ENCODE peak calls at places on chromosomes 4 and X, in four cellular contexts. One of them, this sample, is unnamed.

GRCh38 chrX:9072281-9072680 is 38.4 kb upstream of the FAM9B start:
- DNase-seq in fibroblast of the aortic adventitia: peak
- DNase-seq in fibroblast of pulmonary artery: peak
- DNase-seq in ovary: no peak
- DNase-seq in this sample: no peak

GRCh38 chr4:186942745-186943606 is 219.3 kb upstream of the FAT1 start:
- DNase-seq in fibroblast of the aortic adventitia: no peak
- DNase-seq in fibroblast of pulmonary artery: peak
- DNase-seq in ovary: peak
- DNase-seq in this sample: no peak

GRCh38 chrX:81301877-81302276 is 100.0 kb downstream of the SH3BGRL start:
- DNase-seq in fibroblast of the aortic adventitia: peak
- DNase-seq in fibroblast of pulmonary artery: peak
- DNase-seq in ovary: no peak
- DNase-seq in this sample: no peak

GRCh38 chr4:162891788-162892707 is 274.6 kb downstream of the NAF1 start:
- DNase-seq in fibroblast of the aortic adventitia: no peak
- DNase-seq in fibroblast of pulmonary artery: no peak
- DNase-seq in ovary: no peak
- DNase-seq in this sample: peak

GRCh38 chr4:181757921-181758320 is 485.3 kb upstream of the TENM3 start:
- DNase-seq in fibroblast of the aortic adventitia: no peak
- DNase-seq in fibroblast of pulmonary artery: no peak
- DNase-seq in ovary: no peak
- DNase-seq in this sample: no peak

GRCh38 chrX:67563469-67564448 is 19.9 kb downstream of the AR start:
- DNase-seq in fibroblast of the aortic adventitia: peak
- DNase-seq in fibroblast of pulmonary artery: peak
- DNase-seq in ovary: peak
- DNase-seq in this sample: no peak

GRCh38 chr4:135735543-135735942 is 1534.0 kb upstream of the PABPC4L start:
- DNase-seq in fibroblast of the aortic adventitia: no peak
- DNase-seq in fibroblast of pulmonary artery: no peak
- DNase-seq in ovary: no peak
- DNase-seq in this sample: no peak

GRCh38 chr4:155854597-155855226 is 11.4 kb downstream of the ASIC5 start:
- DNase-seq in fibroblast of the aortic adventitia: peak
- DNase-seq in fibroblast of pulmonary artery: peak
- DNase-seq in ovary: no peak
- DNase-seq in this sample: peak

GRCh38 chr4:4269326-4269725 is 20.6 kb downstream of the LYAR start:
- DNase-seq in fibroblast of the aortic adventitia: no peak
- DNase-seq in fibroblast of pulmonary artery: no peak
- DNase-seq in ovary: no peak
- DNase-seq in this sample: no peak

GRCh38 chrX:115413246-115413878 is 123.8 kb downstream of the LUZP4 start:
- DNase-seq in fibroblast of the aortic adventitia: no peak
- DNase-seq in fibroblast of pulmonary artery: peak
- DNase-seq in ovary: no peak
- DNase-seq in this sample: no peak

GRCh38 chr4:106522839-106523238 is 154.3 kb upstream of the GIMD1 start:
- DNase-seq in fibroblast of the aortic adventitia: no peak
- DNase-seq in fibroblast of pulmonary artery: no peak
- DNase-seq in ovary: no peak
- DNase-seq in this sample: no peak

GRCh38 chrX:53715336-53715924 is 28.9 kb upstream of the HUWE1 start:
- DNase-seq in fibroblast of the aortic adventitia: no peak
- DNase-seq in fibroblast of pulmonary artery: no peak
- DNase-seq in ovary: no peak
- DNase-seq in this sample: peak

GRCh38 chrX:12011075-12011474 is 127.2 kb upstream of the FRMPD4 start:
- DNase-seq in fibroblast of the aortic adventitia: peak
- DNase-seq in fibroblast of pulmonary artery: no peak
- DNase-seq in ovary: no peak
- DNase-seq in this sample: no peak

GRCh38 chr4:86940176-86940575 is 5.4 kb downstream of the AFF1 start:
- DNase-seq in fibroblast of the aortic adventitia: peak
- DNase-seq in fibroblast of pulmonary artery: no peak
- DNase-seq in ovary: no peak
- DNase-seq in this sample: no peak

GRCh38 chr4:15636818-15637217 is 18.3 kb downstream of the FBXL5 start:
- DNase-seq in fibroblast of the aortic adventitia: no peak
- DNase-seq in fibroblast of pulmonary artery: no peak
- DNase-seq in ovary: no peak
- DNase-seq in this sample: no peak

GRCh38 chrX:63754141-63754859 is 30.7 kb downstream of the ARHGEF9 start:
- DNase-seq in fibroblast of the aortic adventitia: peak
- DNase-seq in fibroblast of pulmonary artery: peak
- DNase-seq in ovary: no peak
- DNase-seq in this sample: peak

GRCh38 chrX:71195959-71196727 is 26.9 kb upstream of the GJB1 start:
- DNase-seq in fibroblast of the aortic adventitia: no peak
- DNase-seq in fibroblast of pulmonary artery: no peak
- DNase-seq in ovary: no peak
- DNase-seq in this sample: peak

GRCh38 chr4:102696763-102697162 is 64.0 kb downstream of the MANBA start:
- DNase-seq in fibroblast of the aortic adventitia: peak
- DNase-seq in fibroblast of pulmonary artery: peak
- DNase-seq in ovary: no peak
- DNase-seq in this sample: no peak

GRCh38 chr4:102620697-102621497 is 119.7 kb downstream of the NFKB1 start:
- DNase-seq in fibroblast of the aortic adventitia: peak
- DNase-seq in fibroblast of pulmonary artery: peak
- DNase-seq in ovary: no peak
- DNase-seq in this sample: peak

GRCh38 chr4:23171971-23172370 is 479.2 kb downstream of the GBA3 start:
- DNase-seq in fibroblast of the aortic adventitia: no peak
- DNase-seq in fibroblast of pulmonary artery: peak
- DNase-seq in ovary: no peak
- DNase-seq in this sample: no peak

GRCh38 chr4:149145803-149146202 is 669.8 kb downstream of the IQCM start:
- DNase-seq in fibroblast of the aortic adventitia: no peak
- DNase-seq in fibroblast of pulmonary artery: no peak
- DNase-seq in ovary: no peak
- DNase-seq in this sample: no peak

GRCh38 chr4:52657630-52658501 is 1.2 kb downstream of the USP46 start:
- DNase-seq in fibroblast of the aortic adventitia: peak
- DNase-seq in fibroblast of pulmonary artery: peak
- DNase-seq in ovary: peak
- DNase-seq in this sample: no peak

GRCh38 chr4:60223098-60223497 is 977.0 kb upstream of the ADGRL3 start:
- DNase-seq in fibroblast of the aortic adventitia: no peak
- DNase-seq in fibroblast of pulmonary artery: peak
- DNase-seq in ovary: no peak
- DNase-seq in this sample: no peak

GRCh38 chr4:177006331-177006730 is 213.6 kb upstream of the VEGFC start:
- DNase-seq in fibroblast of the aortic adventitia: no peak
- DNase-seq in fibroblast of pulmonary artery: no peak
- DNase-seq in ovary: no peak
- DNase-seq in this sample: no peak

GRCh38 chr4:112296949-112297483 is at the start of gene ALPK1:
- DNase-seq in fibroblast of the aortic adventitia: peak
- DNase-seq in fibroblast of pulmonary artery: peak
- DNase-seq in ovary: no peak
- DNase-seq in this sample: peak

GRCh38 chrX:53859890-53860289 is 173.4 kb upstream of the HUWE1 start:
- DNase-seq in fibroblast of the aortic adventitia: no peak
- DNase-seq in fibroblast of pulmonary artery: no peak
- DNase-seq in ovary: no peak
- DNase-seq in this sample: no peak

GRCh38 chrX:74422576-74423288 is 1.4 kb downstream of the SLC16A2 start:
- DNase-seq in fibroblast of the aortic adventitia: peak
- DNase-seq in fibroblast of pulmonary artery: peak
- DNase-seq in ovary: peak
- DNase-seq in this sample: peak

GRCh38 chr4:55447826-55448225 is 52.1 kb downstream of the TMEM165 start:
- DNase-seq in fibroblast of the aortic adventitia: peak
- DNase-seq in fibroblast of pulmonary artery: peak
- DNase-seq in ovary: no peak
- DNase-seq in this sample: no peak

GRCh38 chr4:14111730-14112171 is 484.2 kb upstream of the BOD1L1 start:
- DNase-seq in fibroblast of the aortic adventitia: peak
- DNase-seq in fibroblast of pulmonary artery: peak
- DNase-seq in ovary: no peak
- DNase-seq in this sample: no peak

GRCh38 chr4:17623451-17624001 is 9.1 kb downstream of the MED28 start:
- DNase-seq in fibroblast of the aortic adventitia: no peak
- DNase-seq in fibroblast of pulmonary artery: no peak
- DNase-seq in ovary: no peak
- DNase-seq in this sample: no peak

GRCh38 chr4:17614416-17615299 is at the start of gene MED28:
- DNase-seq in fibroblast of the aortic adventitia: peak
- DNase-seq in fibroblast of pulmonary artery: peak
- DNase-seq in ovary: peak
- DNase-seq in this sample: peak

GRCh38 chr4:17616283-17616682 is 1.8 kb downstream of the MED28 start:
- DNase-seq in fibroblast of the aortic adventitia: no peak
- DNase-seq in fibroblast of pulmonary artery: no peak
- DNase-seq in ovary: no peak
- DNase-seq in this sample: no peak

GRCh38 chr4:17618926-17619325 is 4.5 kb downstream of the MED28 start:
- DNase-seq in fibroblast of the aortic adventitia: no peak
- DNase-seq in fibroblast of pulmonary artery: no peak
- DNase-seq in ovary: no peak
- DNase-seq in this sample: no peak

GRCh38 chr4:17619416-17620105 is 5.1 kb downstream of the MED28 start:
- DNase-seq in fibroblast of the aortic adventitia: no peak
- DNase-seq in fibroblast of pulmonary artery: peak
- DNase-seq in ovary: no peak
- DNase-seq in this sample: no peak
- H3K4me3 ChIP-seq in fibroblast of the aortic adventitia: no peak
- H3K4me3 ChIP-seq in fibroblast of pulmonary artery: no peak
- H3K4me3 ChIP-seq in ovary: no peak
- H3K4me3 ChIP-seq in this sample: no peak

DNA sequence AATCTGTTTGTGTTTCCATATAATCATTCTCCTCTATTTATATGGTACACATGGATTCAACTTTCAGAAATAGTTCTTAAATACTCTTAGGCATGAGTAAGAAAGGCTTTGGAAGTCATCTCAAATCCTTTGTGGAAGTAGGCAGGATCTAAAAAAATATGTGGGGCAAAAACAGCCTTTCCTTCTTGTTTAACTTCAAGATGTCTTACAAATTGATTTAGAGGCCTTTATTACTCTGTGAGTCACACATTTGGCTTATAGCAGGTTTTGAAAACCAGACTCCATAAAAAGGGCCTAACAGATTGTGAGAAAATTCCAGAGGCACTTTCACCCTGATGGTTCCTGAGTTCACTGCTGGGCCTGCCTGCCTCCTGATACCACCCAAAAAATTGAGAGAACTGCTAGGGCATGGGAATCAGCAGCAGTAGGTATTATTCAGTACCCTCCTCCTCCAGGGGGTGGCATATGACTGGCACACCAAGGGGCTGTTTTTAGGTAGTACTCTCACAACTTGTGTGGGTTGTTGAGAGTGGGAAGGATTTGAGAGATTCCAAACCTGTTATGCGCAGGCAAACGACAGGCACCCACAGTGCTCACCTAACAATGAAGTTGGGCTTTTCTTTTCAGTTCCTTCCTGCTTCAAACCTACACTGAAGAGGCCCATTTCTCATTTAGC is 162.7 kb upstream of the MBNL3 start:
- DNase-seq in fibroblast of the aortic adventitia: peak
- DNase-seq in fibroblast of pulmonary artery: no peak
- DNase-seq in ovary: no peak
- DNase-seq in this sample: no peak
- TF ChIP-seq CTCF in fibroblast of the aortic adventitia: no peak
- TF ChIP-seq CTCF in fibroblast of pulmonary artery: no peak
- TF ChIP-seq CTCF in ovary: no peak
- TF ChIP-seq CTCF in this sample: no peak

DNA sequence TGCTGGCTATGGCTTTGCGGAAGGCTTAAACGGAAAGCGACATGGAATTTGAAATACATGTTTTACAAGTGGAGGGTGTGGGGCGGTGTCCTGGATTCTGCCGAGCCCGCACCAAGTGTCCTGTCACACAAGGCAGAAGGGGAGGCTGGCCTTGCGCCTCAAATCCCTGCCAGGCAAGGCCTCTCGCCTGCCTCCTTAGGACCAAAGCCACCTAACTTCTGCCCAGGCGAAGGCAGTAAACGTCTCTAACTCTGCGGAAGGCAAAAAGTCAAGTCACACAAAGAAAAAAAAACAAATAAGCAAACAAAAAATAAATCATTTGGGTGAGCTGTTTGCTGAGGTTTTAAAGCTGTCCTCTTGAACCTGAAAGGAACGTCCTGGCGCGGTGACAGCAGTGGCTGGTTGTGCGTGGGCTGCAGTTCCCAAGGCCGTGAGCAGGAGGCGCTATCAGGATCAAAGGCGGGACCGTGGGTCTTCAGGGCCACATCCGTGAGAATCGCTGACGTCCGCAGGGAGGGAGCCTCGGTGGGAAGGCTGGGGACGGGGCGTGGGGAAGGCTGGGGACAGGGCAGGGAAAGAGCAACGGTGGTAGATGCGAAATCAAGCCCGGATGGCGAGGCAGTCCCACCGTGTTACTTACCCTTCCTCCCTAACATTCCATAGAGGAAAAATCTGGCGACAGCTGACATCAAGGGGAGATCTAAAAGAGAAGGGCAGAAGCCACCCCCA is 99.1 kb downstream of the TRAPPC11 start:
- DNase-seq in fibroblast of the aortic adventitia: peak
- DNase-seq in fibroblast of pulmonary artery: peak
- DNase-seq in ovary: no peak
- DNase-seq in this sample: no peak
- H3K4me3 ChIP-seq in fibroblast of the aortic adventitia: no peak
- H3K4me3 ChIP-seq in fibroblast of pulmonary artery: peak
- H3K4me3 ChIP-seq in ovary: no peak
- H3K4me3 ChIP-seq in this sample: no peak

DNA sequence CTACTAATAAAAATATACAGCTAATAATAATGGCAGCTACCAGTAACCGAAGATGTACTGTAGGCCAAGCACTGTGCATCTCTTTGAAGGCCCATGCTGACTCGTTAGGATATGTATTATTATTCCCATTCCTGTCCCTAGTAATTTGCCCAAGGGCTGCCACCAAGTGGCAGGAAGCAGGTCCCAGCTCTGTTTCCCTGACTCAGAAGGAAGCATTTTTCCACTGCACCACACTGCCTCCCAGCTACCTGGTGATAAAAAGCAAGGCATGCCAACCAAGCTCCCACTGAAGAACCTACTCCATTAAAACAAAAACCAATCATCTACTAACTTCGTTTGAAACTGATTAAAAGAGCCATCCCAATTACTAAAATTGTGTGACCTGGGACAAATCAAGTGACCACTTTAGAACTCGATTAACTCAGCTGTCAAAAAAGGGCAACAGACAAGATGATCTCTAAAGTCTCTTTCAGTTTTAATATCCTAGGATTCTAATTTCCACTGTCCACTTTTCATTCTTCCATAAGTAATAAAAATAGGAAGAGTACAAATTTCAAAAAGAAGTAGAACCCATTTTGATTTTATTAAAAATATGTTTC is 24.3 kb upstream of the PGM2 start:
- DNase-seq in fibroblast of the aortic adventitia: peak
- DNase-seq in fibroblast of pulmonary artery: peak
- DNase-seq in ovary: peak
- DNase-seq in this sample: no peak
- TF ChIP-seq CTCF in fibroblast of the aortic adventitia: peak
- TF ChIP-seq CTCF in fibroblast of pulmonary artery: peak
- TF ChIP-seq CTCF in ovary: no peak
- TF ChIP-seq CTCF in this sample: no peak

GRCh38 chr4:2850966-2851782 is 7.5 kb downstream of the ADD1 start:
- DNase-seq in fibroblast of the aortic adventitia: peak
- DNase-seq in fibroblast of pulmonary artery: peak
- DNase-seq in ovary: no peak
- DNase-seq in this sample: peak
- H3K4me3 ChIP-seq in fibroblast of the aortic adventitia: no peak
- H3K4me3 ChIP-seq in fibroblast of pulmonary artery: no peak
- H3K4me3 ChIP-seq in ovary: no peak
- H3K4me3 ChIP-seq in this sample: no peak

GRCh38 chr4:144572660-144573059 is 73.3 kb upstream of the HHIP start:
- DNase-seq in fibroblast of the aortic adventitia: no peak
- DNase-seq in fibroblast of pulmonary artery: no peak
- DNase-seq in ovary: no peak
- DNase-seq in this sample: peak
- TF ChIP-seq CTCF in fibroblast of the aortic adventitia: no peak
- TF ChIP-seq CTCF in fibroblast of pulmonary artery: no peak
- TF ChIP-seq CTCF in ovary: no peak
- TF ChIP-seq CTCF in this sample: peak